ENCODE peak calls at places on chromosomes 7 and 10, in five cellular contexts. H, A, N, R and B are unnamed samples.
A peak's percentile ranks its signal among the peaks of the same experiment; 100 is the strongest.

GRCh38 chr7:51613911-51614344 is 297.3 kb upstream of the COBL start:
- DNase-seq in R (no peak), N (peak; percentile 7), H (no peak), A (no peak), B (no peak)

GRCh38 chr10:133421336-133422222 is 2.8 kb downstream of the SPRN start:
- DNase-seq in R (no peak), A (no peak), N (no peak), H (no peak), B (no peak)

GRCh38 chr7:100093054-100093453 is 4.3 kb downstream of the COPS6 start:
- DNase-seq in A (no peak), H (no peak), R (no peak), N (no peak), B (no peak)

GRCh38 chr7:73778801-73779389 is 8.8 kb upstream of the CLDN3 start:
- DNase-seq in A (no peak), N (no peak), H (no peak), R (no peak), B (no peak)

GRCh38 chr7:139943391-139943790 is 114.3 kb downstream of the TBXAS1 start:
- DNase-seq in R (no peak), N (no peak), H (no peak), A (no peak), B (no peak)

GRCh38 chr10:116151076-116151475 is 121.9 kb downstream of the GFRA1 start:
- DNase-seq in N (peak; percentile 60), H (no peak), A (no peak), R (no peak), B (no peak)

GRCh38 chr7:134400859-134401258 is 58.0 kb downstream of the AKR1B1 start:
- DNase-seq in R (no peak), A (no peak), H (no peak), N (no peak), B (no peak)

GRCh38 chr7:43880596-43880995 is 11.3 kb upstream of the MRPS24 start:
- DNase-seq in N (peak; percentile 89), R (no peak), H (no peak), A (no peak), B (peak; percentile 55)

GRCh38 chr10:132302421-132302820 is 5.3 kb downstream of the STK32C start:
- DNase-seq in R (no peak), A (no peak), N (no peak), H (no peak), B (no peak)

GRCh38 chr7:103131225-103131624 is 17.7 kb downstream of the NAPEPLD start:
- DNase-seq in R (no peak), H (no peak), N (no peak), A (no peak), B (no peak)

GRCh38 chr10:104327745-104328635 is 10.3 kb downstream of the ITPRIP start:
- DNase-seq in H (no peak), N (peak; percentile 93), R (no peak), A (no peak), B (peak; percentile 80)

GRCh38 chr7:117435475-117436043 is 8.3 kb upstream of the ASZ1 start:
- DNase-seq in N (peak; percentile 12), H (no peak), R (no peak), A (no peak), B (no peak)

GRCh38 chr7:6273380-6273837 is 985 bp upstream of the CYTH3 start:
- DNase-seq in R (no peak), N (peak; percentile 54), H (no peak), A (no peak), B (no peak)

GRCh38 chr7:112990619-112991018 is 96.0 kb downstream of the GPR85 start:
- DNase-seq in R (no peak), H (no peak), N (peak; percentile 85), A (no peak), B (no peak)

GRCh38 chr10:110754375-110755120 is 110.4 kb downstream of the RBM20 start:
- DNase-seq in A (no peak), H (no peak), R (no peak), N (no peak), B (peak; percentile 47)

GRCh38 chr10:43409385-43410109 is 561 bp upstream of the HNRNPF start:
- DNase-seq in N (no peak), R (no peak), H (peak; percentile 51), A (peak; percentile 59), B (no peak)

GRCh38 chr7:30348083-30348560 is 63.7 kb downstream of the ZNRF2 start:
- DNase-seq in N (peak; percentile 98), A (peak; percentile 43), R (no peak), H (no peak), B (peak; percentile 90)

GRCh38 chr7:98913612-98914011 is 35.3 kb downstream of the TRRAP start:
- DNase-seq in N (peak; percentile 9), H (no peak), A (no peak), R (no peak), B (no peak)

GRCh38 chr10:51083280-51083986 is 9.1 kb downstream of the PRKG1 start:
- DNase-seq in R (no peak), A (no peak), H (no peak), N (peak; percentile 27), B (no peak)

GRCh38 chr7:19405546-19405945 is 260.3 kb upstream of the FERD3L start:
- DNase-seq in H (no peak), A (no peak), R (no peak), N (peak; percentile 68), B (peak; percentile 76)

GRCh38 chr10:100662067-100662466 is 83.3 kb upstream of the PAX2 start:
- DNase-seq in R (no peak), H (no peak), A (no peak), N (no peak), B (no peak)

GRCh38 chr10:77856566-77856965 is 70.0 kb downstream of the DLG5 start:
- DNase-seq in R (no peak), N (no peak), H (no peak), A (no peak), B (no peak)

GRCh38 chr10:117543999-117544728 is 1.6 kb downstream of the EMX2 start:
- DNase-seq in A (no peak), R (no peak), N (no peak), H (no peak), B (no peak)

GRCh38 chr10:87752571-87752970 is 65.5 kb downstream of the ATAD1 start:
- DNase-seq in H (no peak), N (peak; percentile 71), A (no peak), R (no peak), B (peak; percentile 65)

GRCh38 chr7:100854146-100854895 is 1.8 kb downstream of the SLC12A9 start:
- DNase-seq in H (no peak), N (no peak), A (no peak), R (no peak), B (no peak)

GRCh38 chr7:134630890-134631289 is 15.8 kb upstream of the BPGM start:
- DNase-seq in A (no peak), H (no peak), R (no peak), N (no peak), B (no peak)